ENCODE peak calls at places on chromosomes 5 and 9, in four cellular contexts. T is psoas muscle, C is transverse colon, W is endodermal cell. Y is an unnamed sample. For H3K4me1, the result is how much of the 10 kb centered on the place peaks cover.

GRCh38 chr9:125650271-125650737 is 56.7 kb downstream of the MAPKAP1 start:
- DNase-seq in C (no peak), T (no peak), W (no peak), Y (no peak)

GRCh38 chr5:106195679-106196078 is 1475.1 kb downstream of the EFNA5 start:
- DNase-seq in W (no peak), C (no peak), T (no peak), Y (no peak)

GRCh38 chr9:131049829-131050715 is 41.1 kb downstream of the LAMC3 start:
- DNase-seq in W (no peak), T (no peak), C (no peak), Y (no peak)

GRCh38 chr5:161230222-161230621 is 316.3 kb downstream of the GABRB2 start:
- DNase-seq in C (peak), T (no peak), W (peak), Y (no peak)

GRCh38 chr5:113246371-113246870 is 188.4 kb downstream of the TSSK1B start:
- DNase-seq in C (no peak), W (no peak), T (no peak), Y (no peak)

GRCh38 chr5:170113517-170113891 is 7.8 kb downstream of the FOXI1 start:
- DNase-seq in C (no peak), W (no peak), T (no peak), Y (no peak)

GRCh38 chr5:113722979-113723378 is 209.5 kb downstream of the YTHDC2 start:
- DNase-seq in C (no peak), W (no peak), T (no peak), Y (no peak)

GRCh38 chr5:31692561-31693221 is 53.8 kb downstream of the PDZD2 start:
- DNase-seq in W (no peak), T (peak), C (no peak), Y (no peak)

GRCh38 chr5:146463446-146463845 is 16.3 kb downstream of the TCERG1 start:
- DNase-seq in W (no peak), C (peak), T (no peak), Y (no peak)

GRCh38 chr5:37721447-37721871 is 118.4 kb downstream of the GDNF start:
- DNase-seq in T (no peak), W (no peak), C (no peak), Y (peak)

GRCh38 chr9:21684831-21685362 is 117.5 kb upstream of the MTAP start:
- DNase-seq in T (no peak), C (no peak), W (no peak), Y (no peak)

GRCh38 chr9:34545497-34545896 is 22.7 kb upstream of the ENHO start:
- DNase-seq in W (peak), T (no peak), C (no peak), Y (no peak)

GRCh38 chr5:159704160-159704559 is 212.1 kb upstream of the ADRA1B start:
- DNase-seq in T (no peak), W (no peak), C (no peak), Y (no peak)

GRCh38 chr5:141637266-141637692 is 482 bp downstream of the RELL2 start:
- DNase-seq in T (peak), C (peak), W (peak), Y (peak)

GRCh38 chr5:38720691-38721361 is 125.0 kb upstream of the OSMR start:
- DNase-seq in T (no peak), C (no peak), W (no peak), Y (no peak)

GRCh38 chr5:15566789-15567188 is 66.8 kb downstream of the FBXL7 start:
- DNase-seq in T (no peak), C (no peak), W (no peak), Y (no peak)

GRCh38 chr5:126686451-126687126 is 85.8 kb downstream of the PHAX start:
- DNase-seq in W (peak), C (no peak), T (no peak), Y (no peak)

GRCh38 chr5:84729326-84729725 is 344.6 kb upstream of the EDIL3 start:
- DNase-seq in T (no peak), W (no peak), C (no peak), Y (no peak)

GRCh38 chr5:669842-670395 is 23.2 kb downstream of the TPPP start:
- DNase-seq in C (no peak), T (no peak), W (no peak), Y (no peak)

GRCh38 chr9:88593537-88594185 is 58.7 kb downstream of the NXNL2 start:
- DNase-seq in C (peak), W (no peak), T (no peak), Y (peak)

GRCh38 chr5:112555691-112556090 is 136.6 kb upstream of the EPB41L4A start:
- DNase-seq in C (no peak), T (no peak), W (no peak), Y (no peak)

GRCh38 chr9:504921-505821 is 290.5 kb downstream of the DOCK8 start:
- DNase-seq in C (peak), T (peak), W (peak), Y (peak)

GRCh38 chr9:37788328-37788727 is 3.5 kb upstream of the EXOSC3 start:
- DNase-seq in T (no peak), C (no peak), W (no peak), Y (no peak)

GRCh38 chr5:133400831-133401351 is 211.4 kb downstream of the FSTL4 start:
- DNase-seq in C (no peak), W (peak), T (no peak), Y (no peak)

GRCh38 chr5:40436535-40437237 is 243.0 kb upstream of the PTGER4 start:
- DNase-seq in C (no peak), W (no peak), T (no peak), Y (peak)

GRCh38 chr5:87367243-87367642 is 45.5 kb downstream of the CCNH start:
- DNase-seq in C (no peak), T (no peak), W (no peak), Y (no peak)

GRCh38 chr9:135790850-135791249 is 88.9 kb downstream of the KCNT1 start:
- DNase-seq in W (no peak), C (no peak), T (no peak), Y (no peak)

GRCh38 chr9:79581794-79582193 is 10.0 kb downstream of the TLE4 start:
- DNase-seq in T (no peak), C (no peak), W (peak), Y (peak)

GRCh38 chr5:154756871-154757646 is 1.9 kb downstream of the LARP1 start:
- DNase-seq in C (peak), T (peak), W (peak), Y (peak)

DNA sequence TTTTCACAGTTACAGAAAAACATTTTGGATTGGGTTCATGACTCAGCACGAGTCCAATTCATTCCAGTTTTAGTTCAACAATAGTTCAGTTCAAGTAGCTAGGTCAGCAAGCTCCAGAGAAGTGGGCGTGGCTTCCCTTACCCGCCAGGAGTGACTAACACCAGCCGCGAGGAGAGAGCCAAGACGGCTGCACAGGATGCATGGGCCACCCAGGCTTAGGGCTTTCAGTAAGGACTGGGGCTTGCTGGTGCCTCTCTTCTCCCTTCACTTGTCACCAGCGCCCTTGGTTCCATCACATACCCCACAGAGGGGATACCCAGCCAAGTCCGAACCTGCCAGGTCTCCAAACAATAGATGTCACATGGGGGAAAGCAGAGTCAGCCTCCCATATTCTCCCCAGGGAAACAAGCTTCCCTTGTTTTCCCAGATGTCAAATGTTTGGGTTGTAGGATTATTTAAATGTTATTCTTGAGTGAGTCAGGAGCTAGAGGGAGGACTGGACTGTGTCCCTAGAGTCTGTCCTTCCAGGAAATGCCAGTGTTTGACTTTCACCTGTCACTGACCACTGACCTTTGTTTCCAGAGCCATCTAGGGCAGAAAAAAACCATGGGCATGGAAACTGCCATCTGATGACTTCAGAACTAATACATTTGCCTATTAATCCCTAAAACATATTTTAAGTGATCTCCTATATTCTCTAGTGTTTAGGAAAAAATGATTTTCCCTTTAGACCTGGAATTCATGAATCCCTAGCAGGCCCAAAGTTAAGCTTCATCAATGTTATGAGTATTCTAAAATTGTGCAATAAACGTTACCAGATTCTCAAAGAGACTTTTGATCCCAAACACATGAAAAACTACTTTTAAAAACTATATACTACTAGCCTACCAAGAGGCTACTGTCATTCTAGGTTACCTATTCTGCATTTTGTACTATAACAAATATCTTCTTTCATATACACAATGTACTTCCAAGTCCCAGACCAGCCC is 51.9 kb downstream of the NIPAL4 start:
- DNase-seq in T (peak), C (peak), W (no peak), Y (no peak)
- H3K4me3 ChIP-seq in T (no peak), C (no peak), W (no peak), Y (no peak)

GRCh38 chr5:149546974-149547373 is 4.3 kb downstream of the CSNK1A1 start:
- DNase-seq in W (no peak), C (no peak), T (no peak), Y (no peak)
- H3K4me1 ChIP-seq in W (under half), C (half or more), T (half or more), Y (half or more)

DNA sequence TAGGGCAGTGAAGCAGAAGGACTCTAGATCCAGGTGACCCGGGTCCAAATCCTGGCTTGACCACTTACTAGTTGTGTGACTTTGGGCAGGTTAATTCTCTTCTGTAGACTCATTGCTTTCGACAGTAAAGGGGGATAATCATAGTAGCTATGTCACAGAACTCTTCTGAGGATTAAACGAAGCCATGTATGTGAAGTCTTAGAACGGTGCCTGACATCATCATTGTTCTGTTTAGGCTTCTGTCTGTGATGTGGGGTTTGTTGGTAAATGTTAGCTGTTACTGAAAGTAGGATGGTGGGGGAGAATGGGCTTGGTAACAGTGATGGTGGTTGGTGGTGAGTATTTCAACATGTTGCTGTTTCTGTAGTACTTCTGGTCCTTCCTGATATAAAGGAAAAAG is 73.7 kb downstream of the MAP1B start:
- DNase-seq in W (no peak), T (no peak), C (no peak), Y (no peak)
- H3K4me3 ChIP-seq in W (no peak), T (no peak), C (no peak), Y (no peak)

DNA sequence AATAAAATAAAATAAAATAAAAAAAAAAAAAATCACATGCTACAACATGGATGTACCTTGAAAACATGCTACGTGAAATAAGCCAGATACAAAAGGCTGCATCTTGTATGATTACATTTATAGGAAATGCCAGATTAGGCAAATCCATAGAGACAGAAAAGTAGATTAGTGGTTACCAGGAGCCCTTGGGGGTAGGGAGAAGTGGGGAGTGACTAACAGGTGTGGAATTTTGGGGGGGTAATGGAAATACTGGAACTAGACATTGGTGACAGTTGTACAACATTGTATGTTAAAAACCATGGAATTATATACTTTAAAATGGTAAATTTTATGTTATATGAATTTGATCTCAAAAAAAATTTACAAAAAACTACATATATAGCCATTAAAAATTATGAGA is 47.3 kb downstream of the SLC1A1 start:
- DNase-seq in W (no peak), C (no peak), T (no peak), Y (no peak)
- H3K4me1 ChIP-seq in W (under half), C (under half), T (under half), Y (under half)

GRCh38 chr9:133349965-133350624 is 2.1 kb downstream of the RPL7A start:
- DNase-seq in C (no peak), W (no peak), T (no peak), Y (no peak)
- H3K4me3 ChIP-seq in C (no peak), W (peak), T (peak), Y (no peak)

GRCh38 chr5:139664273-139664693 is 16.1 kb downstream of the CXXC5 start:
- DNase-seq in W (no peak), T (peak), C (no peak), Y (no peak)

GRCh38 chr5:139663752-139664151 is 15.6 kb downstream of the CXXC5 start:
- DNase-seq in C (no peak), T (no peak), W (no peak), Y (no peak)

GRCh38 chr5:139662617-139663016 is 14.5 kb downstream of the CXXC5 start:
- DNase-seq in C (no peak), T (no peak), W (no peak), Y (no peak)

GRCh38 chr5:139664727-139665351 is 16.7 kb downstream of the CXXC5 start:
- DNase-seq in W (no peak), T (no peak), C (no peak), Y (no peak)

GRCh38 chr5:139663207-139663606 is 15.1 kb downstream of the CXXC5 start:
- DNase-seq in C (no peak), W (no peak), T (no peak), Y (no peak)
- H3K4me1 ChIP-seq in C (half or more), W (under half), T (half or more), Y (under half)

Y was measured in CD4-positive, CD25-positive, alpha-beta regulatory T cell.